ENCODE peak calls at places on chromosomes 6 and 20, in nine cellular contexts. U, W, E, S, C, R, Z, J and F are unnamed samples.

GRCh38 chr6:157372501-157373280 is 8.3 kb upstream of the ZDHHC14 start:
- DNase-seq in U (no peak), W (no peak), E (no peak), S (no peak), C (no peak), R (no peak), Z (no peak), J (no peak), F (no peak)

GRCh38 chr20:32628960-32629530 is 43.9 kb upstream of the NOL4L start:
- DNase-seq in U (no peak), W (no peak), E (no peak), S (no peak), C (no peak), R (no peak), Z (no peak), J (no peak), F (peak; percentile 55)

GRCh38 chr6:111952326-111952725 is 79.1 kb upstream of the FYN start:
- DNase-seq in U (no peak), W (no peak), E (no peak), S (no peak), C (no peak), R (no peak), Z (no peak), J (no peak), F (no peak)

GRCh38 chr6:150204705-150205472 is 62.0 kb downstream of the PPP1R14C start:
- DNase-seq in U (no peak), W (no peak), E (no peak), S (no peak), C (no peak), R (no peak), Z (no peak), J (no peak), F (no peak)

GRCh38 chr20:24998631-24999445 is 6.3 kb upstream of the APMAP start:
- DNase-seq in U (no peak), W (no peak), E (peak; percentile 17), S (no peak), C (no peak), R (no peak), Z (no peak), J (no peak), F (no peak)

GRCh38 chr6:24858154-24858801 is 59.6 kb upstream of the ARMH2 start:
- DNase-seq in U (peak; percentile 19), W (peak; percentile 90), E (no peak), S (no peak), C (peak; percentile 69), R (peak; percentile 20), Z (peak; percentile 54), J (no peak), F (no peak)

GRCh38 chr6:34359438-34360158 is 32.9 kb downstream of the NUDT3 start:
- DNase-seq in U (peak; percentile 24), W (peak; percentile 18), E (no peak), S (peak; percentile 72), C (peak; percentile 80), R (no peak), Z (no peak), J (no peak), F (no peak)

GRCh38 chr6:20182926-20183521 is 29.2 kb downstream of the MBOAT1 start:
- DNase-seq in U (no peak), W (peak; percentile 97), E (no peak), S (peak; percentile 30), C (peak; percentile 15), R (no peak), Z (no peak), J (peak; percentile 92), F (peak; percentile 5)

GRCh38 chr20:63314566-63315239 is 21.7 kb downstream of the COL20A1 start:
- DNase-seq in U (no peak), W (no peak), E (no peak), S (no peak), C (no peak), R (no peak), Z (no peak), J (peak; percentile 12), F (no peak)

GRCh38 chr20:20824924-20825584 is 112.6 kb upstream of the RALGAPA2 start:
- DNase-seq in U (peak; percentile 32), W (peak; percentile 55), E (peak; percentile 71), S (peak; percentile 3), C (peak; percentile 47), R (peak; percentile 80), Z (peak; percentile 54), J (peak; percentile 68), F (no peak)

GRCh38 chr6:56751604-56752003 is 108.9 kb upstream of the DST start:
- DNase-seq in U (no peak), W (no peak), E (no peak), S (no peak), C (no peak), R (no peak), Z (no peak), J (no peak), F (no peak)

GRCh38 chr20:1336699-1337387 is 7.9 kb upstream of the SDCBP2 start:
- DNase-seq in U (no peak), W (no peak), E (peak; percentile 31), S (peak; percentile 35), C (no peak), R (no peak), Z (no peak), J (peak; percentile 75), F (no peak)

GRCh38 chr20:8811801-8812594 is 256.9 kb upstream of the PLCB4 start:
- DNase-seq in U (no peak), W (no peak), E (peak; percentile 44), S (no peak), C (no peak), R (no peak), Z (no peak), J (no peak), F (no peak)

GRCh38 chr6:150169609-150170008 is 26.8 kb downstream of the PPP1R14C start:
- DNase-seq in U (peak; percentile 40), W (peak; percentile 66), E (no peak), S (peak; percentile 38), C (peak; percentile 58), R (no peak), Z (no peak), J (no peak), F (no peak)

GRCh38 chr6:112018619-112019416 is 35.1 kb upstream of the CCN6 start:
- DNase-seq in U (no peak), W (peak; percentile 67), E (no peak), S (no peak), C (no peak), R (no peak), Z (no peak), J (no peak), F (no peak)

GRCh38 chr20:5991623-5992441 is 41.4 kb downstream of the MCM8 start:
- DNase-seq in U (peak; percentile 81), W (peak; percentile 72), E (no peak), S (no peak), C (peak; percentile 29), R (no peak), Z (no peak), J (no peak), F (no peak)

GRCh38 chr6:70844301-70844700 is 112.6 kb downstream of the B3GAT2 start:
- DNase-seq in U (no peak), W (no peak), E (no peak), S (no peak), C (no peak), R (no peak), Z (no peak), J (no peak), F (no peak)

GRCh38 chr6:16974387-16974673 is 127.5 kb upstream of the STMND1 start:
- DNase-seq in U (no peak), W (no peak), E (no peak), S (no peak), C (peak; percentile 45), R (no peak), Z (no peak), J (no peak), F (no peak)